ENCODE peak calls at places on chromosome 11, in four cellular contexts. G, M, Q and J are unnamed samples.

GRCh38 chr11:1218256-1218787 is 4.5 kb upstream of the MUC5B start:
- DNase-seq in G (no peak), M (no peak), Q (peak; percentile 75), J (no peak)

GRCh38 chr11:17386331-17387084 is 2.0 kb downstream of the KCNJ11 start:
- DNase-seq in G (peak; percentile 43), M (peak; percentile 61), Q (peak; percentile 66), J (peak; percentile 51)

GRCh38 chr11:104663190-104664140 is 234.8 kb downstream of the CASP12 start:
- DNase-seq in G (no peak), M (peak; percentile 3), Q (no peak), J (no peak)

GRCh38 chr11:17782145-17782544 is 47.6 kb downstream of the KCNC1 start:
- DNase-seq in G (no peak), M (no peak), Q (no peak), J (no peak)

GRCh38 chr11:20022363-20023081 is 137.8 kb downstream of the DBX1 start:
- DNase-seq in G (peak; percentile 79), M (peak; percentile 62), Q (no peak), J (peak; percentile 68)

GRCh38 chr11:131633978-131634377 is 263.6 kb downstream of the NTM start:
- DNase-seq in G (no peak), M (no peak), Q (no peak), J (no peak)

GRCh38 chr11:69261116-69261515 is 32.8 kb upstream of the MYEOV start:
- DNase-seq in G (peak; percentile 47), M (no peak), Q (no peak), J (no peak)

GRCh38 chr11:87366766-87367405 is 329.2 kb downstream of the TMEM135 start:
- DNase-seq in G (no peak), M (no peak), Q (no peak), J (no peak)

GRCh38 chr11:7677801-7678201 is 4.5 kb upstream of the CYB5R2 start:
- DNase-seq in G (no peak), M (no peak), Q (no peak), J (no peak)

GRCh38 chr11:5486421-5486820 is 2.1 kb upstream of the OR52D1 start:
- DNase-seq in G (no peak), M (no peak), Q (no peak), J (no peak)

GRCh38 chr11:95108159-95108611 is 18.5 kb downstream of the ENDOD1 start:
- DNase-seq in G (no peak), M (peak; percentile 90), Q (peak; percentile 38), J (peak; percentile 90)

GRCh38 chr11:122095950-122096942 is 19.8 kb downstream of the BLID start:
- DNase-seq in G (no peak), M (peak; percentile 63), Q (no peak), J (peak; percentile 75)

GRCh38 chr11:114115406-114116054 is 56.0 kb downstream of the ZBTB16 start:
- DNase-seq in G (no peak), M (no peak), Q (no peak), J (no peak)
- H3K4me3 ChIP-seq in G (no peak overlapping the region), M (no peak overlapping the region), Q (no peak overlapping the region), J (no peak overlapping the region)

GRCh38 chr11:65117206-65118096 is at the start of gene ZNHIT2:
- DNase-seq in G (peak; percentile 96), M (peak; percentile 99), Q (peak; percentile 100), J (peak; percentile 99)
- TF ChIP-seq CTCF in G (peak; percentile 97), M (peak; percentile 86), Q (peak; percentile 96), J (peak; percentile 84)

DNA sequence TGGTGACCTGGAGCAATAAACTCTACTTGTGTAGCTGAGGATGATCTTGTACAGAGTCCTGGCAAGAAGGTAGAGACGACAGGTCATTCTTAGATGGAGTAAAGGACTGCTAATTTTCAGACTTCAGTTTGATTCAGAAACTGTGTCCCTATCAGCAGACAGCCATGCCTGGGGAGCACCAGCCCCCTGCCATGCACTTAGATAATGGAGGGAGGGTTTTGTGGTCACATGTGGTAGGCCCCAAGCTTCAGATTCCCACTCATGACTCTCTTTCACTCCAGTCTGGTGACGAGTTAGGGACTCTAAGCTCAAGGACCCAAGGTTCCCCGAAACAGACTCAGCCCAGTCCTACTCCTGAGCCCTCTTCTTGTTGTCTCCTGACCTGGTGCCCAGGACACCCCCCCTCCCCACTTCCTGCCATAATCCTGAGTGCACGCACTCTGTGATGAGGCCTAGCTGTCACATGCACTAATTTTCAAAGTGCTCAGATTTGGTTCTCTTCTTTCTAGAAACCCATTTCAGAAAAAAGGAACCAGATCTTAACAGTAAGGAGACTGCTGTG is 10.3 kb upstream of the AMPD3 start:
- DNase-seq in G (no peak), M (no peak), Q (no peak), J (no peak)
- H3K4me3 ChIP-seq in G (no peak overlapping the region), M (no peak overlapping the region), Q (no peak overlapping the region), J (no peak overlapping the region)

GRCh38 chr11:118640332-118641154 is 33.1 kb downstream of the PHLDB1 start:
- DNase-seq in G (no peak), M (no peak), Q (no peak), J (no peak)
- TF ChIP-seq CTCF in G (peak; percentile 36), M (no peak), Q (no peak), J (peak; percentile 12)